ENCODE peak calls at places on chromosomes 4 and X, in nine cellular contexts. N is fibroblast of lung; V is HepG2; D is K562; A is naive thymus-derived CD4-positive, alpha-beta T cell; E is spleen; R is Panc1; W is ascending aorta; X is left lung. U is an unnamed sample. For H3K9me3, the result is how much of the 10 kb centered on the place peaks cover.

GRCh38 chr4:140856692-140857091 is 100.5 kb upstream of the TBC1D9 start:
- DNase-seq in N (peak), V (no peak), D (no peak), A (no peak), E (no peak), R (no peak), W (no peak), X (no peak), U (peak)

GRCh38 chr4:162977788-162978187 is 188.9 kb downstream of the NAF1 start:
- DNase-seq in N (no peak), V (no peak), D (no peak), A (no peak), E (no peak), R (no peak), W (no peak), X (no peak), U (no peak)

GRCh38 chr4:144583658-144584057 is 62.3 kb upstream of the HHIP start:
- DNase-seq in N (peak), V (no peak), D (no peak), A (no peak), E (no peak), R (no peak), W (no peak), X (no peak), U (peak)

GRCh38 chr4:44351069-44351468 is 97.5 kb downstream of the KCTD8 start:
- DNase-seq in N (no peak), V (no peak), D (no peak), A (no peak), E (no peak), R (no peak), W (no peak), X (no peak), U (no peak)

GRCh38 chrX:103254921-103255455 is at the start of gene TCEAL8:
- DNase-seq in N (peak), V (peak), D (peak), A (peak), E (peak), R (peak), W (peak), X (peak), U (peak)

GRCh38 chr4:152817331-152817730 is 37.6 kb downstream of the ARFIP1 start:
- DNase-seq in N (peak), V (no peak), D (no peak), A (no peak), E (no peak), R (no peak), W (no peak), X (no peak), U (no peak)

GRCh38 chrX:155027509-155028066 is 944 bp downstream of the FUNDC2 start:
- DNase-seq in N (peak), V (peak), D (peak), A (no peak), E (no peak), R (peak), W (no peak), X (no peak), U (peak)

GRCh38 chr4:87243426-87244053 is 23.1 kb upstream of the KLHL8 start:
- DNase-seq in N (peak), V (no peak), D (no peak), A (no peak), E (no peak), R (no peak), W (no peak), X (no peak), U (no peak)

GRCh38 chrX:94854251-94854650 is 1180.2 kb downstream of the FAM133A start:
- DNase-seq in N (no peak), V (no peak), D (no peak), A (no peak), E (no peak), R (no peak), W (no peak), X (no peak), U (no peak)

GRCh38 chr4:80078361-80079092 is 5.5 kb upstream of the ANTXR2 start:
- DNase-seq in N (no peak), V (no peak), D (no peak), A (no peak), E (no peak), R (no peak), W (no peak), X (no peak), U (no peak)

GRCh38 chr4:48074657-48075056 is 58.1 kb downstream of the NIPAL1 start:
- DNase-seq in N (no peak), V (no peak), D (no peak), A (no peak), E (no peak), R (no peak), W (no peak), X (no peak), U (no peak)

GRCh38 chrX:24448762-24449161 is 16.3 kb upstream of the PDK3 start:
- DNase-seq in N (no peak), V (no peak), D (no peak), A (no peak), E (no peak), R (no peak), W (no peak), X (no peak), U (peak)

GRCh38 chrX:123764967-123765871 is 32.4 kb upstream of the THOC2 start:
- DNase-seq in N (peak), V (no peak), D (peak), A (peak), E (peak), R (no peak), W (peak), X (peak), U (peak)

GRCh38 chr4:3059896-3060295 is 14.4 kb downstream of the HTT-AS start:
- DNase-seq in N (no peak), V (no peak), D (no peak), A (no peak), E (no peak), R (no peak), W (no peak), X (no peak), U (no peak)

GRCh38 chr4:3059090-3059428 is 15.3 kb downstream of the HTT-AS start:
- DNase-seq in N (no peak), V (no peak), D (no peak), A (no peak), E (peak), R (no peak), W (no peak), X (no peak), U (no peak)

GRCh38 chr4:3054169-3054759 is 20.1 kb downstream of the HTT-AS start:
- DNase-seq in N (no peak), V (no peak), D (no peak), A (no peak), E (no peak), R (no peak), W (no peak), X (no peak), U (no peak)
- H3K9me3 ChIP-seq in N (under half), V (under half), D (under half), A (under half), E (under half), R (under half), W (under half), X (under half), U (under half)

GRCh38 chrX:18076434-18076833 is 144.3 kb downstream of the BEND2 start:
- DNase-seq in N (no peak), V (no peak), D (no peak), A (no peak), E (no peak), R (no peak), W (no peak), X (no peak), U (no peak)
- H3K9me3 ChIP-seq in N (under half), V (under half), D (under half), A (under half), E (under half), R (under half), W (under half), X (under half), U (under half)

GRCh38 chrX:152155766-152156310 is 17.5 kb upstream of the MAGEA10 start:
- DNase-seq in N (no peak), V (no peak), D (peak), A (no peak), E (no peak), R (no peak), W (no peak), X (no peak), U (no peak)
- H3K9me3 ChIP-seq in N (under half), V (under half), D (under half), A (under half), E (under half), R (under half), W (under half), X (under half), U (under half)

GRCh38 chrX:145673851-145674250 is 143.8 kb upstream of the SLITRK2 start:
- DNase-seq in N (no peak), V (no peak), D (no peak), A (no peak), E (no peak), R (no peak), W (no peak), X (no peak), U (no peak)
- H3K9me3 ChIP-seq in N (under half), V (half or more), D (under half), A (under half), E (under half), R (under half), W (under half), X (under half), U (under half)

GRCh38 chr4:100889401-100889800 is 371.6 kb upstream of the EMCN start:
- DNase-seq in N (no peak), V (no peak), D (no peak), A (no peak), E (no peak), R (no peak), W (no peak), X (no peak), U (no peak)
- H3K9me3 ChIP-seq in N (under half), V (under half), D (under half), A (under half), E (under half), R (under half), W (under half), X (under half), U (under half)

GRCh38 chr4:130699004-130699403 is 1603.1 kb downstream of the C4orf33 start:
- DNase-seq in N (no peak), V (no peak), D (no peak), A (no peak), E (no peak), R (no peak), W (no peak), X (no peak), U (no peak)

GRCh38 chr4:130705023-130705422 is 1609.1 kb downstream of the C4orf33 start:
- DNase-seq in N (no peak), V (no peak), D (no peak), A (no peak), E (no peak), R (no peak), W (no peak), X (no peak), U (no peak)

DNA sequence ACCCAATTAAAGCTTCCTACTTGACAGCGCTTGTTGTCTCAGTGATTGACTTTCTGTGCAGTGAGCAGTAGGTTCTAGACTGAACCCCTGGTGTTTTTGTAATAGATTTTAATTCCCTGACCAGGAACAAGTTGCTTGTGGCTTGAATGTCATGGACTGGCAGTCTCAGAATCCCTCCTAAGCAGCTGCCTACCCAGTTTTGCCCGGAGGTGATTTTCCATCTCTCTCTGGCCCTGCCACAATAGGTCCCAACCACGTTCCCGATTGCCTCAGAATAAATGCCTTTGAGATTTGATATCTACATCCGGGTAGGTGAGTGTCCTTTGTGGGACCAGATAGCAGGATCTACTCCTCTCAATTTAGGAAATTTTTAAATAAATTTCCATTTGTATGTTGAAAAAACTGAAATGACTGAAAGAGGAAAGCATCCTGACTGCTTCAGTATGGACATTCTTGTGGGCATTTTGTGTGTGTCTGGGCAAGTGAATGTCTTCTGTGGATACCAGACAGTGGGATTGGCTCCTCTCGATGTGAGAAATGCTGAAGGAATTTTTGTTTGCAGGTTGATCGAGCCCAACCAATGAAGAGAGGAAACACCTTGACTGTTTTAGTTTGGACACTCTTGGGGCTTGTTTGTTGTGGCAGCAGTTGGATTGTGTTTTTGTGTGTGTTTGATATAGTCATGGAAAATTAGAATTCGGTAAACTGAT is 1607.4 kb downstream of the C4orf33 start:
- DNase-seq in N (no peak), V (no peak), D (no peak), A (no peak), E (no peak), R (no peak), W (no peak), X (no peak), U (no peak)
- H3K9me3 ChIP-seq in N (under half), V (under half), D (under half), A (under half), E (under half), R (under half), W (under half), X (under half), U (under half)

GRCh38 chr4:38469410-38469809 is 194.6 kb upstream of the KLF3 start:
- DNase-seq in N (no peak), V (no peak), D (no peak), A (no peak), E (no peak), R (no peak), W (no peak), X (no peak), U (no peak)
- H3K9me3 ChIP-seq in N (under half), V (under half), D (under half), A (under half), E (under half), R (under half), W (under half), X (under half), U (under half)

DNA sequence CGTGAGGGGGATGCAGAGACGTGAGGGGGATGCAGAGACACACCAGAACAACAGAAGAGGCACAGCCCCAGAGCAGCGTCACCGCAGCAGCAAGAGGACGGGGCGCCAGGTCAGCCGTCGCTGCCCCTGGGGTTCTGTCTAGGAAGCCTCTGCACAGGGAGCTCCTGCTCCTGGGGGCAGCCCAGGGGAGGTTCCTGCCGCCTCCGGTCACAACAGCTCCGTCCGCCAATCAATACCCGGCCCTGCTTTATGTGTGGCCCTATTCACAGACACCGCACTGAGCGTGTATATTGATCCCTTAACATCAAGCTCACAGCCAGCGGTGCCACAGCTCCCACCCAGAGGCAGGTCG is 69.6 kb downstream of the FAM53A start:
- DNase-seq in N (no peak), V (no peak), D (no peak), A (no peak), E (no peak), R (no peak), W (no peak), X (peak), U (no peak)
- H3K9me3 ChIP-seq in N (under half), V (under half), D (under half), A (under half), E (under half), R (under half), W (under half), X (under half), U (under half)

GRCh38 chrX:40056420-40056819 is 41.3 kb downstream of the BCOR start:
- DNase-seq in N (no peak), V (no peak), D (no peak), A (no peak), E (no peak), R (no peak), W (no peak), X (no peak), U (no peak)

GRCh38 chrX:40057405-40057804 is 40.4 kb downstream of the BCOR start:
- DNase-seq in N (no peak), V (no peak), D (no peak), A (no peak), E (no peak), R (no peak), W (no peak), X (no peak), U (no peak)

GRCh38 chrX:40054793-40055192 is 43.0 kb downstream of the BCOR start:
- DNase-seq in N (no peak), V (no peak), D (no peak), A (no peak), E (no peak), R (no peak), W (no peak), X (no peak), U (peak)

GRCh38 chrX:40058719-40059118 is 39.0 kb downstream of the BCOR start:
- DNase-seq in N (no peak), V (no peak), D (no peak), A (no peak), E (no peak), R (no peak), W (no peak), X (no peak), U (no peak)

DNA sequence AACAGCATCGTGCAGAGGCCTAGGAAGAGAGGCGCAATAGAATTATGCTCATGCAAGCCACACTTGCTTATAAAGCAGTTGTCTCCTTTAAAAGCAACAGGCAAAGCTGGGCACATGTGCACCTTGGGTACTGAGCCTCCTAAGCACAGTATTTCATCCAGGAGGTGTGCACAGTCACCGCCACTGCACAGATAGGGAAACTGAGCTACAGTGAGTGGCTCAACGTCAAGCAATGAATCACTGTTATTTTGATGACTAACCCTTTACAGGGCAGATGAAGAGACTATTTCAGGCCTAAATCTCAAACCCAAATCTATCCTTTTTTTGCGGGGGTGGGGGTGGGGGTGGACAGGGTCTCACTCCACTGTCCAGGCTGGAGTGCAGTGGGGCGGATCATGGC is 42.3 kb downstream of the BCOR start:
- DNase-seq in N (no peak), V (no peak), D (no peak), A (no peak), E (no peak), R (no peak), W (no peak), X (no peak), U (peak)
- H3K9me3 ChIP-seq in N (under half), V (under half), D (under half), A (under half), E (under half), R (under half), W (under half), X (under half), U (under half)

U was measured in astrocyte.